ENCODE peak calls at places on chromosomes 11 and 22, in six cellular contexts. S is HepG2, K is HCT116, R is K562, H is H1, Q is GM12878. Z is an unnamed sample.
A peak's percentile ranks its signal among the peaks of the same experiment; 100 is the strongest.

GRCh38 chr22:36552300-36552699 is 23.3 kb upstream of the EIF3D start:
- DNase-seq in S (no peak), K (no peak), R (no peak), H (no peak), Q (peak; percentile 25), Z (no peak)

GRCh38 chr11:13229675-13230359 is 47.8 kb upstream of the BMAL1 start:
- DNase-seq in S (no peak), K (no peak), R (no peak), H (no peak), Q (no peak), Z (no peak)

GRCh38 chr11:28133146-28133545 is 25.0 kb downstream of the METTL15 start:
- DNase-seq in S (no peak), K (no peak), R (no peak), H (no peak), Q (no peak), Z (no peak)

GRCh38 chr11:19013181-19013857 is 47.2 kb downstream of the MRGPRX2 start:
- DNase-seq in S (no peak), K (no peak), R (peak; percentile 11), H (no peak), Q (no peak), Z (no peak)

GRCh38 chr11:66334605-66335442 is 1.4 kb downstream of the RIN1 start:
- DNase-seq in S (no peak), K (no peak), R (no peak), H (no peak), Q (no peak), Z (no peak)

GRCh38 chr22:19373450-19373849 is 58.1 kb downstream of the HIRA start:
- DNase-seq in S (no peak), K (no peak), R (no peak), H (no peak), Q (no peak), Z (no peak)

GRCh38 chr11:101091781-101092180 is 37.8 kb downstream of the PGR start:
- DNase-seq in S (no peak), K (no peak), R (no peak), H (no peak), Q (no peak), Z (no peak)

GRCh38 chr11:10222399-10222798 is 71.6 kb downstream of the SBF2 start:
- DNase-seq in S (no peak), K (no peak), R (no peak), H (no peak), Q (no peak), Z (no peak)

GRCh38 chr11:71129624-71130023 is 122.8 kb downstream of the SHANK2 start:
- DNase-seq in S (no peak), K (no peak), R (no peak), H (no peak), Q (no peak), Z (no peak)

GRCh38 chr11:88508558-88508807 is 170.9 kb upstream of the CTSC start:
- DNase-seq in S (no peak), K (no peak), R (no peak), H (no peak), Q (no peak), Z (no peak)

GRCh38 chr11:63602296-63602695 is 11.9 kb downstream of the PLAAT3 start:
- DNase-seq in S (no peak), K (no peak), R (no peak), H (no peak), Q (no peak), Z (no peak)

GRCh38 chr11:128898580-128899344 is 7.6 kb downstream of the KCNJ5 start:
- DNase-seq in S (no peak), K (no peak), R (no peak), H (no peak), Q (no peak), Z (no peak)

GRCh38 chr22:44691796-44692661 is 10.0 kb upstream of the PRR5 start:
- DNase-seq in S (no peak), K (no peak), R (no peak), H (no peak), Q (no peak), Z (no peak)

GRCh38 chr11:134802116-134802515 is 390.1 kb upstream of the B3GAT1 start:
- DNase-seq in S (no peak), K (no peak), R (no peak), H (no peak), Q (no peak), Z (peak; percentile 23)

GRCh38 chr11:96342131-96342970 is 644 bp downstream of the MAML2 start:
- DNase-seq in S (no peak), K (no peak), R (no peak), H (no peak), Q (no peak), Z (no peak)

GRCh38 chr11:78310500-78310909 is 107.1 kb downstream of the GAB2 start:
- DNase-seq in S (peak; percentile 77), K (no peak), R (no peak), H (no peak), Q (peak; percentile 88), Z (no peak)

GRCh38 chr11:78832226-78832947 is 257.7 kb upstream of the NARS2 start:
- DNase-seq in S (no peak), K (no peak), R (peak; percentile 6), H (no peak), Q (no peak), Z (no peak)

GRCh38 chr22:50260434-50260800 is 1.1 kb downstream of the MAPK12 start:
- DNase-seq in S (no peak), K (no peak), R (no peak), H (no peak), Q (no peak), Z (no peak)

GRCh38 chr22:37472418-37473006 is 13.7 kb downstream of the MFNG start:
- DNase-seq in S (peak; percentile 46), K (no peak), R (peak; percentile 38), H (no peak), Q (no peak), Z (no peak)

GRCh38 chr22:23063539-23064380 is 6.6 kb upstream of the GNAZ start:
- DNase-seq in S (no peak), K (no peak), R (no peak), H (no peak), Q (no peak), Z (no peak)

GRCh38 chr22:26751217-26751616 is 93.8 kb downstream of the MIAT start:
- DNase-seq in S (no peak), K (no peak), R (peak; percentile 7), H (peak; percentile 91), Q (no peak), Z (peak; percentile 96)

GRCh38 chr22:39216143-39216490 is 28.7 kb downstream of the PDGFB start:
- DNase-seq in S (no peak), K (no peak), R (no peak), H (no peak), Q (no peak), Z (no peak)

GRCh38 chr11:134576721-134577171 is 164.7 kb upstream of the B3GAT1 start:
- DNase-seq in S (no peak), K (no peak), R (no peak), H (no peak), Q (no peak), Z (no peak)

GRCh38 chr11:103903621-103904323 is 132.7 kb upstream of the DDI1 start:
- DNase-seq in S (no peak), K (no peak), R (no peak), H (no peak), Q (no peak), Z (no peak)

GRCh38 chr11:72814139-72814830 is at the start of gene ATG16L2:
- DNase-seq in S (peak; percentile 64), K (peak; percentile 68), R (peak; percentile 84), H (peak; percentile 50), Q (no peak), Z (peak; percentile 74)
- TF ChIP-seq ZNF274 in S (no peak), K (no peak), R (no peak), H (no peak), Q (no peak), Z (no peak)

GRCh38 chr11:26583550-26583949 is 11.5 kb upstream of the MUC15 start:
- DNase-seq in S (no peak), K (no peak), R (no peak), H (no peak), Q (no peak), Z (no peak)
- TF ChIP-seq ZNF274 in S (no peak), K (no peak), R (no peak), H (no peak), Q (no peak), Z (no peak)

DNA sequence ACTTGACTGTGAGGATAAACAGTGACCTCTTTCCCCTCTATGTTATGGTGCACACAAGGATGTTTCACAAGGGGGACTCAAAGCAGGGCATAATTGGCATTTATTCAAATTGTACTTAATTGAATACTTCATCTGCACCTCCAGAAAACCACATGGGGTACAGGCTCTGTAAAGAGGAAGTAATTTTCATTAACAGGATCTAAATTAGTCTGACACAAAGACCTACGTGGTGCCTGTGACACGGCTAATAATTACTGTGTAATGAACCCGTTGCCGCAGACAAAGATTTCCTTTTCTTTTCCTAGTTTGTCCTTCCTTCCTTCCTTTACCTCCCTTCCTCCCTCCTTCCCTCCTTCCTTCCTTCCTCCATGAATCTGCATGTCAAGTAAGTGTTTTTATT is 118.7 kb downstream of the INSC start:
- DNase-seq in S (no peak), K (no peak), R (no peak), H (no peak), Q (no peak), Z (no peak)
- TF ChIP-seq ZNF274 in S (no peak), K (no peak), R (no peak), H (no peak), Q (no peak), Z (no peak)

GRCh38 chr11:119724956-119725355 is 4.0 kb downstream of the NECTIN1 start:
- DNase-seq in S (no peak), K (no peak), R (no peak), H (no peak), Q (no peak), Z (no peak)
- TF ChIP-seq ZNF274 in S (no peak), K (no peak), R (no peak), H (no peak), Q (no peak), Z (no peak)

Z was measured in NT2/D1.